ENCODE peak calls at places on chromosomes 4 and X, in ten cellular contexts. N is GM23338, I is astrocyte of the cerebellum, W is tibial nerve, T is GM12878, H is amniotic epithelial cell, S is nephron progenitor cell, P is NCI-H524, X is omental fat pad, Q is mucosa of descending colon. Y is an unnamed sample.

GRCh38 chr4:101835121-101835904 is 44.8 kb downstream of the BANK1 start:
- DNase-seq in T (no peak), X (no peak), W (peak; percentile 28), N (no peak), I (peak; percentile 32), P (no peak), H (peak; percentile 82), S (no peak), Q (peak; percentile 23), Y (no peak)

GRCh38 chrX:118566359-118566758 is 70.7 kb downstream of the DOCK11 start:
- DNase-seq in I (no peak), X (no peak), Q (no peak), P (no peak), S (no peak), T (no peak), W (no peak), N (no peak), H (peak; percentile 85), Y (no peak)

GRCh38 chr4:20844311-20844710 is 144.1 kb downstream of the PACRGL start:
- DNase-seq in S (no peak), X (no peak), P (no peak), Q (no peak), W (no peak), T (no peak), H (no peak), I (no peak), N (no peak), Y (no peak)

GRCh38 chr4:158811216-158811540 is 42.4 kb downstream of the FNIP2 start:
- DNase-seq in X (no peak), I (no peak), T (no peak), W (no peak), P (no peak), N (no peak), Q (no peak), H (no peak), S (no peak), Y (no peak)

GRCh38 chr4:138816883-138817282 is 198.7 kb upstream of the NOCT start:
- DNase-seq in P (no peak), T (no peak), X (no peak), I (no peak), S (no peak), W (no peak), H (no peak), N (no peak), Q (no peak), Y (no peak)

GRCh38 chr4:160318567-160319220 is 1215.8 kb downstream of the RAPGEF2 start:
- DNase-seq in P (no peak), I (peak; percentile 79), W (no peak), X (no peak), Q (no peak), T (no peak), N (no peak), S (no peak), H (no peak), Y (no peak)

GRCh38 chrX:123336666-123337065 is 152.6 kb downstream of the GRIA3 start:
- DNase-seq in T (no peak), P (no peak), Q (no peak), I (no peak), S (no peak), H (no peak), N (no peak), W (no peak), X (no peak), Y (no peak)

GRCh38 chr4:61638600-61638999 is 438.5 kb downstream of the ADGRL3 start:
- DNase-seq in I (peak; percentile 53), Q (no peak), H (peak; percentile 60), X (no peak), S (no peak), N (no peak), W (no peak), P (no peak), T (no peak), Y (no peak)

GRCh38 chrX:134672101-134672500 is 13.8 kb upstream of the PLAC1 start:
- DNase-seq in Q (no peak), T (no peak), W (no peak), I (no peak), P (no peak), S (no peak), N (no peak), X (no peak), H (no peak), Y (no peak)

GRCh38 chr4:57080781-57081650 is 29.2 kb downstream of the IGFBP7 start:
- DNase-seq in T (no peak), I (peak; percentile 86), S (no peak), N (no peak), Q (peak; percentile 25), P (no peak), W (no peak), X (no peak), H (peak; percentile 95), Y (no peak)

GRCh38 chr4:73732759-73733431 is 7.5 kb upstream of the CXCL8 start:
- DNase-seq in P (no peak), H (no peak), N (no peak), X (no peak), Q (no peak), W (no peak), T (no peak), I (no peak), S (no peak), Y (no peak)

GRCh38 chr4:82629238-82630000 is 67.6 kb upstream of the TMEM150C start:
- DNase-seq in I (no peak), W (no peak), X (no peak), Q (no peak), S (no peak), H (no peak), T (no peak), P (no peak), N (no peak), Y (no peak)

GRCh38 chr4:92447265-92447905 is 143.6 kb downstream of the GRID2 start:
- DNase-seq in H (peak; percentile 3), T (no peak), S (no peak), X (no peak), I (no peak), P (no peak), Q (no peak), N (no peak), W (no peak), Y (no peak)

GRCh38 chrX:45527834-45528233 is 327.2 kb upstream of the DIPK2B start:
- DNase-seq in N (no peak), T (no peak), I (no peak), Q (no peak), S (no peak), H (peak; percentile 78), P (no peak), X (no peak), W (no peak), Y (no peak)

GRCh38 chr4:85829276-85830051 is 354.5 kb downstream of the ARHGAP24 start:
- DNase-seq in I (no peak), N (no peak), X (no peak), S (no peak), W (no peak), P (peak; percentile 12), Q (no peak), H (peak; percentile 77), T (no peak), Y (no peak)

GRCh38 chrX:81174286-81174685 is 27.4 kb downstream of the HMGN5 start:
- DNase-seq in N (peak; percentile 24), H (peak; percentile 14), X (no peak), I (peak; percentile 1), P (peak; percentile 2), W (no peak), Q (no peak), T (no peak), S (no peak), Y (no peak)

GRCh38 chr4:4704267-4704666 is 155.2 kb upstream of the MSX1 start:
- DNase-seq in W (no peak), T (no peak), P (no peak), S (no peak), I (no peak), X (no peak), Q (no peak), N (no peak), H (peak; percentile 47), Y (no peak)

GRCh38 chrX:100413231-100413630 is 3.2 kb upstream of the PCDH19 start:
- DNase-seq in Q (peak; percentile 56), H (peak; percentile 37), X (no peak), T (peak; percentile 2), I (peak; percentile 36), N (peak; percentile 80), W (peak; percentile 35), S (peak; percentile 65), P (peak; percentile 72), Y (peak; percentile 51)

GRCh38 chr4:140168474-140168873 is 14.5 kb upstream of the MAML3 start:
- DNase-seq in Q (no peak), T (no peak), I (no peak), P (no peak), H (peak; percentile 78), N (peak; percentile 31), X (no peak), W (no peak), S (no peak), Y (no peak)

Y was measured in NCI-H1048.